ENCODE peak calls at places on chromosome 22, in eight cellular contexts. One of them, this sample, is unnamed.

GRCh38 chr22:50573491-50574382 is 4.5 kb downstream of the CPT1B start:
- DNase-seq in mammary epithelial cell: no peak
- DNase-seq in kidney: no peak
- DNase-seq in HAP-1: no peak
- DNase-seq in CD8-positive, alpha-beta T cell: no peak
- DNase-seq in HL-60: no peak
- DNase-seq in bronchial epithelial cell: no peak
- DNase-seq in epithelial cell of esophagus: no peak
- DNase-seq in this sample: no peak

GRCh38 chr22:25235547-25236290 is 16.3 kb downstream of the CRYBB2 start:
- DNase-seq in mammary epithelial cell: peak
- DNase-seq in kidney: peak
- DNase-seq in HAP-1: peak
- DNase-seq in CD8-positive, alpha-beta T cell: peak
- DNase-seq in HL-60: peak
- DNase-seq in bronchial epithelial cell: peak
- DNase-seq in epithelial cell of esophagus: peak
- DNase-seq in this sample: peak

GRCh38 chr22:37970864-37971263 is 13.5 kb downstream of the SOX10 start:
- DNase-seq in mammary epithelial cell: no peak
- DNase-seq in kidney: no peak
- DNase-seq in HAP-1: no peak
- DNase-seq in CD8-positive, alpha-beta T cell: no peak
- DNase-seq in HL-60: no peak
- DNase-seq in bronchial epithelial cell: no peak
- DNase-seq in epithelial cell of esophagus: no peak
- DNase-seq in this sample: no peak

GRCh38 chr22:46958649-46959048 is 196.2 kb downstream of the TBC1D22A start:
- DNase-seq in mammary epithelial cell: no peak
- DNase-seq in kidney: no peak
- DNase-seq in HAP-1: no peak
- DNase-seq in CD8-positive, alpha-beta T cell: no peak
- DNase-seq in HL-60: no peak
- DNase-seq in bronchial epithelial cell: no peak
- DNase-seq in epithelial cell of esophagus: no peak
- DNase-seq in this sample: no peak

GRCh38 chr22:39728236-39728860 is 157.8 kb downstream of the CACNA1I start:
- DNase-seq in mammary epithelial cell: no peak
- DNase-seq in kidney: no peak
- DNase-seq in HAP-1: no peak
- DNase-seq in CD8-positive, alpha-beta T cell: no peak
- DNase-seq in HL-60: no peak
- DNase-seq in bronchial epithelial cell: no peak
- DNase-seq in epithelial cell of esophagus: no peak
- DNase-seq in this sample: no peak

GRCh38 chr22:29207231-29207550 is 1.5 kb downstream of the EMID1 start:
- DNase-seq in mammary epithelial cell: no peak
- DNase-seq in kidney: no peak
- DNase-seq in HAP-1: no peak
- DNase-seq in CD8-positive, alpha-beta T cell: no peak
- DNase-seq in HL-60: no peak
- DNase-seq in bronchial epithelial cell: no peak
- DNase-seq in epithelial cell of esophagus: no peak
- DNase-seq in this sample: no peak

GRCh38 chr22:35688913-35689675 is 28.6 kb upstream of the APOL5 start:
- DNase-seq in mammary epithelial cell: peak
- DNase-seq in kidney: no peak
- DNase-seq in HAP-1: no peak
- DNase-seq in CD8-positive, alpha-beta T cell: no peak
- DNase-seq in HL-60: no peak
- DNase-seq in bronchial epithelial cell: peak
- DNase-seq in epithelial cell of esophagus: peak
- DNase-seq in this sample: no peak

GRCh38 chr22:33871935-33872334 is 48.3 kb downstream of the LARGE1 start:
- DNase-seq in mammary epithelial cell: no peak
- DNase-seq in kidney: no peak
- DNase-seq in HAP-1: no peak
- DNase-seq in CD8-positive, alpha-beta T cell: no peak
- DNase-seq in HL-60: no peak
- DNase-seq in bronchial epithelial cell: no peak
- DNase-seq in epithelial cell of esophagus: no peak
- DNase-seq in this sample: no peak

GRCh38 chr22:46337870-46338269 is 2.4 kb downstream of the TRMU start:
- DNase-seq in mammary epithelial cell: no peak
- DNase-seq in kidney: peak
- DNase-seq in HAP-1: no peak
- DNase-seq in CD8-positive, alpha-beta T cell: no peak
- DNase-seq in HL-60: no peak
- DNase-seq in bronchial epithelial cell: no peak
- DNase-seq in epithelial cell of esophagus: no peak
- DNase-seq in this sample: no peak

GRCh38 chr22:36026741-36027140 is 1.9 kb downstream of the RBFOX2 start:
- DNase-seq in mammary epithelial cell: peak
- DNase-seq in kidney: no peak
- DNase-seq in HAP-1: no peak
- DNase-seq in CD8-positive, alpha-beta T cell: no peak
- DNase-seq in HL-60: no peak
- DNase-seq in bronchial epithelial cell: peak
- DNase-seq in epithelial cell of esophagus: no peak
- DNase-seq in this sample: no peak

GRCh38 chr22:37672920-37673453 is 2.4 kb upstream of the LGALS1 start:
- DNase-seq in mammary epithelial cell: no peak
- DNase-seq in kidney: no peak
- DNase-seq in HAP-1: no peak
- DNase-seq in CD8-positive, alpha-beta T cell: no peak
- DNase-seq in HL-60: peak
- DNase-seq in bronchial epithelial cell: no peak
- DNase-seq in epithelial cell of esophagus: no peak
- DNase-seq in this sample: no peak

GRCh38 chr22:21753374-21754111 is 17.9 kb upstream of the YPEL1 start:
- DNase-seq in mammary epithelial cell: no peak
- DNase-seq in kidney: no peak
- DNase-seq in HAP-1: no peak
- DNase-seq in CD8-positive, alpha-beta T cell: no peak
- DNase-seq in HL-60: no peak
- DNase-seq in bronchial epithelial cell: no peak
- DNase-seq in epithelial cell of esophagus: no peak
- DNase-seq in this sample: no peak

GRCh38 chr22:25137577-25138525 is 61.8 kb upstream of the CRYBB3 start:
- DNase-seq in mammary epithelial cell: no peak
- DNase-seq in kidney: no peak
- DNase-seq in HAP-1: peak
- DNase-seq in CD8-positive, alpha-beta T cell: no peak
- DNase-seq in HL-60: no peak
- DNase-seq in bronchial epithelial cell: peak
- DNase-seq in epithelial cell of esophagus: peak
- DNase-seq in this sample: no peak

GRCh38 chr22:46457502-46458488 is 79.6 kb downstream of the CELSR1 start:
- DNase-seq in mammary epithelial cell: peak
- DNase-seq in kidney: peak
- DNase-seq in HAP-1: no peak
- DNase-seq in CD8-positive, alpha-beta T cell: no peak
- DNase-seq in HL-60: no peak
- DNase-seq in bronchial epithelial cell: peak
- DNase-seq in epithelial cell of esophagus: peak
- DNase-seq in this sample: no peak

GRCh38 chr22:27734066-27734465 is 67.5 kb downstream of the MN1 start:
- DNase-seq in mammary epithelial cell: no peak
- DNase-seq in kidney: no peak
- DNase-seq in HAP-1: no peak
- DNase-seq in CD8-positive, alpha-beta T cell: no peak
- DNase-seq in HL-60: no peak
- DNase-seq in bronchial epithelial cell: no peak
- DNase-seq in epithelial cell of esophagus: no peak
- DNase-seq in this sample: no peak

GRCh38 chr22:43945632-43946390 is 9.4 kb upstream of the SAMM50 start:
- DNase-seq in mammary epithelial cell: peak
- DNase-seq in kidney: no peak
- DNase-seq in HAP-1: peak
- DNase-seq in CD8-positive, alpha-beta T cell: peak
- DNase-seq in HL-60: peak
- DNase-seq in bronchial epithelial cell: peak
- DNase-seq in epithelial cell of esophagus: peak
- DNase-seq in this sample: no peak

GRCh38 chr22:17436981-17437410 is 67.7 kb downstream of the CECR2 start:
- DNase-seq in mammary epithelial cell: no peak
- DNase-seq in kidney: no peak
- DNase-seq in HAP-1: no peak
- DNase-seq in CD8-positive, alpha-beta T cell: no peak
- DNase-seq in HL-60: no peak
- DNase-seq in bronchial epithelial cell: no peak
- DNase-seq in epithelial cell of esophagus: no peak
- DNase-seq in this sample: no peak
- H3K4me3 ChIP-seq in mammary epithelial cell: no peak
- H3K4me3 ChIP-seq in kidney: no peak
- H3K4me3 ChIP-seq in HAP-1: no peak
- H3K4me3 ChIP-seq in CD8-positive, alpha-beta T cell: no peak
- H3K4me3 ChIP-seq in HL-60: no peak
- H3K4me3 ChIP-seq in bronchial epithelial cell: no peak
- H3K4me3 ChIP-seq in epithelial cell of esophagus: no peak
- H3K4me3 ChIP-seq in this sample: no peak

DNA sequence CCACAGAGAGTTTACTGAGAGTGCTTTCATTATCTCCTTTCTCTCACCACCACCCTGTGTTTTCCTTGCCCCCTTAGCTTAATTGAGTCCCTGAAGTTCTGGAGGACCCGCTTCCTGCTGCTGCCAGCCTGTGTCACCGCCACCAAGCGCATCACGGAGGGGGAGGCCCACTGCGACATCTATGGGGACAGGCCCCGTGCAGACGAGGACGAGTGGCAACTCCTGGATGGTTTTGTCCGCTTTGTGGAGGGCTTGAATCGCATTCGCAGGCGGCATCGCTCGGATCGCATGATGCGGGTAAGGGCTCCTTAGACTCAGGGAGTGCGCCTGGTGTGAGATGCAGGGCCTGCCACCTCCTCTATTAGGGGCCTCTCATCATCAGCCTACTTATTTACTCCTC is 91.1 kb downstream of the DEPDC5 start:
- DNase-seq in mammary epithelial cell: no peak
- DNase-seq in kidney: no peak
- DNase-seq in HAP-1: no peak
- DNase-seq in CD8-positive, alpha-beta T cell: no peak
- DNase-seq in HL-60: no peak
- DNase-seq in bronchial epithelial cell: no peak
- DNase-seq in epithelial cell of esophagus: no peak
- DNase-seq in this sample: no peak
- H3K4me3 ChIP-seq in mammary epithelial cell: no peak
- H3K4me3 ChIP-seq in kidney: no peak
- H3K4me3 ChIP-seq in HAP-1: no peak
- H3K4me3 ChIP-seq in CD8-positive, alpha-beta T cell: no peak
- H3K4me3 ChIP-seq in HL-60: no peak
- H3K4me3 ChIP-seq in bronchial epithelial cell: no peak
- H3K4me3 ChIP-seq in epithelial cell of esophagus: no peak
- H3K4me3 ChIP-seq in this sample: no peak

GRCh38 chr22:22856885-22857606 is 30.6 kb upstream of the IGLL5 start:
- DNase-seq in mammary epithelial cell: no peak
- DNase-seq in kidney: no peak
- DNase-seq in HAP-1: no peak
- DNase-seq in CD8-positive, alpha-beta T cell: no peak
- DNase-seq in HL-60: no peak
- DNase-seq in bronchial epithelial cell: no peak
- DNase-seq in epithelial cell of esophagus: no peak
- DNase-seq in this sample: no peak

GRCh38 chr22:22855617-22856308 is 31.9 kb upstream of the IGLL5 start:
- DNase-seq in mammary epithelial cell: no peak
- DNase-seq in kidney: no peak
- DNase-seq in HAP-1: peak
- DNase-seq in CD8-positive, alpha-beta T cell: peak
- DNase-seq in HL-60: no peak
- DNase-seq in bronchial epithelial cell: no peak
- DNase-seq in epithelial cell of esophagus: no peak
- DNase-seq in this sample: no peak

GRCh38 chr22:22857607-22858558 is 29.7 kb upstream of the IGLL5 start:
- DNase-seq in mammary epithelial cell: no peak
- DNase-seq in kidney: no peak
- DNase-seq in HAP-1: no peak
- DNase-seq in CD8-positive, alpha-beta T cell: no peak
- DNase-seq in HL-60: no peak
- DNase-seq in bronchial epithelial cell: no peak
- DNase-seq in epithelial cell of esophagus: no peak
- DNase-seq in this sample: no peak

GRCh38 chr22:22855085-22855484 is 32.5 kb upstream of the IGLL5 start:
- DNase-seq in mammary epithelial cell: no peak
- DNase-seq in kidney: no peak
- DNase-seq in HAP-1: no peak
- DNase-seq in CD8-positive, alpha-beta T cell: no peak
- DNase-seq in HL-60: no peak
- DNase-seq in bronchial epithelial cell: no peak
- DNase-seq in epithelial cell of esophagus: no peak
- DNase-seq in this sample: no peak

DNA sequence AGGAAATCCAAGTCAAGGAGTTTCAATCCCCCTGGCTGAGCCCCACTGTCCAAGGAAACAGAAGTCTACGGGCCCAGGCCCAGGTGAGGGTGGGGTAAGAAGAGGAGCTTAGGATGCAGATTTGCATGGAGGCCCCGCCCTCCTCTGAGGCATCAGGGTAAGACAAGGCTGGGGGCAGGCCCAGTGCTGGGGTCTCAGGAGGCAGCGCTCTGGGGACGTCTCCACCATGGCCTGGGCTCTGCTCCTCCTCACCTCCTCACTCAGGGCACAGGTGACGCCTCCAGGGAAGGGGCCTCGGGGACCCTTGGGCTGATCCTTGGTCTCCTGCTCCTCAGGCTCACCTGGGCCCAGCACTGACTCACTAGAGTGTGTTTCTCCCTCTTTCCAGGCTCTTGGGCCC is 31.3 kb upstream of the IGLL5 start:
- DNase-seq in mammary epithelial cell: no peak
- DNase-seq in kidney: no peak
- DNase-seq in HAP-1: no peak
- DNase-seq in CD8-positive, alpha-beta T cell: no peak
- DNase-seq in HL-60: no peak
- DNase-seq in bronchial epithelial cell: no peak
- DNase-seq in epithelial cell of esophagus: no peak
- DNase-seq in this sample: no peak
- H3K4me3 ChIP-seq in mammary epithelial cell: no peak
- H3K4me3 ChIP-seq in kidney: no peak
- H3K4me3 ChIP-seq in HAP-1: no peak
- H3K4me3 ChIP-seq in CD8-positive, alpha-beta T cell: no peak
- H3K4me3 ChIP-seq in HL-60: no peak
- H3K4me3 ChIP-seq in bronchial epithelial cell: no peak
- H3K4me3 ChIP-seq in epithelial cell of esophagus: no peak
- H3K4me3 ChIP-seq in this sample: no peak

DNA sequence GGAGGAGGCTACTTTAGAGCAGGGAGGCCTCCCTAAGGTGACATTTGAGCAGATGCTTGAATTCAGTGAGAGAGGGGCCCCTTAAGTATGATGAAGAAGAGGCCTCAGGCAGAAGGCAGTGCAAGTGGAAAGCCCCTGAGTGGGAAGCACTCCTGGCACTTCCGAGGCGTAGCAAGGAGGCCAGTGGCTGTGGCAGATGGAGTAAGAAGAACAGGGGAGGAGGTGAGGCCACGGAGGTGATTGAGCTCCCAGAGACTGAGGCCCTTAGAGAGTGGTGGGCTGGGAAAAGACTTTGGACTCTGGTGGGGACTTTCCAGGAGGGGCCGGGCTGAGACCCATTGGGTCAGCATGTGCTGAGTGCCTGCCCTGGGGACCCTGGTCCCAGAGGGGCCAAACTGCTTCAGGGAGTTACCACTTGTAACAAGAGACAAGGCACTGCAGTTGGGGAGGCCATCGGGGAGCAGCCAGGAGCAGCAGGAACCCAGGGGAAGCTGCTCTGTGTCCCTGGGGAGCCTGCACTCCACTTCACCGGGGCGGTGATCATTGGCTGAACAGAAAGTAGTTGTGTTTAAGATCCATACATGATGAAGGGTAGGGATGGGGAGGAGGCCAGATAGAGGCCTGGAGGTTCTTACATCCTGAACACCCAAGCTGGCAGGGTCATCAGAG is 2.5 kb upstream of the CENPM start:
- DNase-seq in mammary epithelial cell: no peak
- DNase-seq in kidney: no peak
- DNase-seq in HAP-1: no peak
- DNase-seq in CD8-positive, alpha-beta T cell: no peak
- DNase-seq in HL-60: no peak
- DNase-seq in bronchial epithelial cell: no peak
- DNase-seq in epithelial cell of esophagus: no peak
- DNase-seq in this sample: no peak
- H3K4me3 ChIP-seq in mammary epithelial cell: no peak
- H3K4me3 ChIP-seq in kidney: no peak
- H3K4me3 ChIP-seq in HAP-1: no peak
- H3K4me3 ChIP-seq in CD8-positive, alpha-beta T cell: no peak
- H3K4me3 ChIP-seq in HL-60: no peak
- H3K4me3 ChIP-seq in bronchial epithelial cell: no peak
- H3K4me3 ChIP-seq in epithelial cell of esophagus: no peak
- H3K4me3 ChIP-seq in this sample: no peak

This sample was measured in AG04450.